ENCODE peak calls at places on chromosomes 2 and 18, in ten cellular contexts. N, B, T, E, K, P, V, L, Q and F are unnamed samples.

GRCh38 chr2:37593024-37593423 is 78.4 kb downstream of the CDC42EP3 start:
- DNase-seq in N (no peak), B (no peak), T (no peak), E (no peak), K (no peak), P (no peak), V (no peak), L (no peak), Q (no peak), F (no peak)

GRCh38 chr2:66925128-66925527 is 472.0 kb upstream of the ETAA1 start:
- DNase-seq in N (no peak), B (no peak), T (no peak), E (no peak), K (no peak), P (no peak), V (no peak), L (peak), Q (no peak), F (no peak)

GRCh38 chr2:239459581-239459980 is 58.8 kb upstream of the HDAC4 start:
- DNase-seq in N (no peak), B (no peak), T (no peak), E (no peak), K (no peak), P (no peak), V (no peak), L (no peak), Q (no peak), F (no peak)

GRCh38 chr2:126874961-126875360 is 23.7 kb upstream of the TEX51 start:
- DNase-seq in N (no peak), B (no peak), T (no peak), E (no peak), K (no peak), P (no peak), V (no peak), L (no peak), Q (no peak), F (no peak)

GRCh38 chr2:239778042-239778811 is 246.9 kb downstream of the NDUFA10 start:
- DNase-seq in N (peak), B (no peak), T (no peak), E (no peak), K (no peak), P (no peak), V (no peak), L (no peak), Q (no peak), F (no peak)

GRCh38 chr2:149360106-149360505 is 29.7 kb downstream of the LYPD6 start:
- DNase-seq in N (no peak), B (no peak), T (no peak), E (no peak), K (no peak), P (no peak), V (no peak), L (no peak), Q (no peak), F (no peak)

GRCh38 chr2:85978883-85979780 is 90.3 kb upstream of the ST3GAL5 start:
- DNase-seq in N (no peak), B (no peak), T (no peak), E (no peak), K (no peak), P (no peak), V (no peak), L (no peak), Q (no peak), F (no peak)

GRCh38 chr2:112692496-112692911 is 28.3 kb upstream of the NT5DC4 start:
- DNase-seq in N (no peak), B (peak), T (no peak), E (peak), K (peak), P (peak), V (no peak), L (peak), Q (no peak), F (no peak)

GRCh38 chr2:222714361-222715256 is 43.2 kb downstream of the MOGAT1 start:
- DNase-seq in N (no peak), B (no peak), T (no peak), E (no peak), K (no peak), P (no peak), V (no peak), L (no peak), Q (no peak), F (no peak)

GRCh38 chr2:37190290-37190689 is 1.8 kb upstream of the SULT6B1 start:
- DNase-seq in N (no peak), B (no peak), T (no peak), E (no peak), K (no peak), P (no peak), V (no peak), L (no peak), Q (no peak), F (no peak)

GRCh38 chr2:154259030-154259429 is 387.3 kb downstream of the GALNT13 start:
- DNase-seq in N (no peak), B (no peak), T (no peak), E (no peak), K (no peak), P (no peak), V (no peak), L (no peak), Q (no peak), F (no peak)

GRCh38 chr18:12608292-12608691 is 49.6 kb downstream of the SPIRE1 start:
- DNase-seq in N (no peak), B (no peak), T (no peak), E (no peak), K (no peak), P (no peak), V (no peak), L (no peak), Q (no peak), F (no peak)

GRCh38 chr18:43012951-43013350 is 102.5 kb downstream of the RIT2 start:
- DNase-seq in N (no peak), B (no peak), T (no peak), E (no peak), K (peak), P (no peak), V (no peak), L (no peak), Q (no peak), F (no peak)

GRCh38 chr2:105553538-105554196 is 154.8 kb upstream of the FHL2 start:
- DNase-seq in N (no peak), B (no peak), T (no peak), E (no peak), K (no peak), P (no peak), V (no peak), L (no peak), Q (no peak), F (no peak)

GRCh38 chr2:183070942-183071844 is 7.4 kb upstream of the DUSP19 start:
- DNase-seq in N (no peak), B (no peak), T (no peak), E (no peak), K (peak), P (peak), V (peak), L (no peak), Q (peak), F (peak)

GRCh38 chr2:43026451-43027102 is 199.8 kb downstream of the ZFP36L2 start:
- DNase-seq in N (no peak), B (no peak), T (no peak), E (no peak), K (no peak), P (peak), V (no peak), L (no peak), Q (no peak), F (no peak)

GRCh38 chr18:47754311-47755101 is 176.0 kb downstream of the SMAD2 start:
- DNase-seq in N (peak), B (no peak), T (no peak), E (peak), K (peak), P (peak), V (peak), L (no peak), Q (peak), F (peak)

GRCh38 chr2:69157441-69157840 is 144.5 kb downstream of the ANTXR1 start:
- DNase-seq in N (no peak), B (no peak), T (no peak), E (no peak), K (no peak), P (no peak), V (no peak), L (no peak), Q (no peak), F (no peak)

GRCh38 chr2:96089356-96090180 is 26.8 kb downstream of the ADRA2B start:
- DNase-seq in N (peak), B (no peak), T (no peak), E (no peak), K (peak), P (peak), V (peak), L (no peak), Q (peak), F (no peak)

GRCh38 chr18:49094979-49095632 is 144.3 kb upstream of the SMAD7 start:
- DNase-seq in N (no peak), B (no peak), T (no peak), E (no peak), K (no peak), P (no peak), V (no peak), L (peak), Q (no peak), F (no peak)

GRCh38 chr18:13447621-13448020 is 229.1 kb downstream of the LDLRAD4 start:
- DNase-seq in N (no peak), B (no peak), T (no peak), E (no peak), K (peak), P (no peak), V (no peak), L (no peak), Q (no peak), F (peak)

GRCh38 chr2:2824588-2824987 is 493.5 kb upstream of the MYT1L start:
- DNase-seq in N (no peak), B (no peak), T (no peak), E (no peak), K (no peak), P (peak), V (no peak), L (no peak), Q (no peak), F (no peak)

GRCh38 chr2:62467475-62468321 is 38.3 kb downstream of the TMEM17 start:
- DNase-seq in N (no peak), B (no peak), T (no peak), E (no peak), K (peak), P (peak), V (no peak), L (no peak), Q (no peak), F (no peak)

GRCh38 chr2:145984541-145984940 is 1464.6 kb upstream of the ZEB2 start:
- DNase-seq in N (no peak), B (no peak), T (no peak), E (no peak), K (no peak), P (no peak), V (no peak), L (peak), Q (no peak), F (no peak)

GRCh38 chr2:217979151-217979811 is 23.5 kb downstream of the TNS1 start:
- DNase-seq in N (peak), B (no peak), T (no peak), E (no peak), K (no peak), P (peak), V (no peak), L (no peak), Q (no peak), F (no peak)

GRCh38 chr2:240303896-240304745 is 131.3 kb upstream of the GPC1 start:
- DNase-seq in N (peak), B (no peak), T (no peak), E (no peak), K (no peak), P (peak), V (no peak), L (no peak), Q (no peak), F (no peak)

GRCh38 chr18:34837769-34838194 is 127.7 kb downstream of the DTNA start:
- DNase-seq in N (no peak), B (no peak), T (no peak), E (no peak), K (no peak), P (no peak), V (no peak), L (no peak), Q (no peak), F (no peak)

GRCh38 chr2:109290887-109291675 is 162.1 kb downstream of the SH3RF3 start:
- DNase-seq in N (no peak), B (no peak), T (no peak), E (no peak), K (peak), P (no peak), V (no peak), L (peak), Q (no peak), F (peak)

GRCh38 chr2:100013892-100014677 is 128.3 kb downstream of the AFF3 start:
- DNase-seq in N (no peak), B (no peak), T (no peak), E (no peak), K (no peak), P (peak), V (peak), L (peak), Q (no peak), F (no peak)

GRCh38 chr2:196925768-196926561 is 542 bp downstream of the PGAP1 start:
- DNase-seq in N (peak), B (no peak), T (peak), E (peak), K (peak), P (peak), V (peak), L (peak), Q (peak), F (no peak)

GRCh38 chr18:9681217-9681616 is 26.9 kb upstream of the RAB31 start:
- DNase-seq in N (no peak), B (no peak), T (no peak), E (no peak), K (no peak), P (no peak), V (no peak), L (no peak), Q (no peak), F (no peak)

GRCh38 chr18:60082282-60082681 is 182.5 kb downstream of the PMAIP1 start:
- DNase-seq in N (no peak), B (no peak), T (no peak), E (no peak), K (no peak), P (no peak), V (no peak), L (no peak), Q (no peak), F (no peak)

GRCh38 chr2:143183804-143184463 is 54.7 kb downstream of the ARHGAP15 start:
- DNase-seq in N (no peak), B (no peak), T (no peak), E (no peak), K (no peak), P (no peak), V (no peak), L (no peak), Q (no peak), F (no peak)

GRCh38 chr2:168401048-168401556 is 55.0 kb upstream of the CERS6 start:
- DNase-seq in N (no peak), B (no peak), T (no peak), E (no peak), K (peak), P (no peak), V (no peak), L (no peak), Q (no peak), F (no peak)

GRCh38 chr2:218397502-218398436 is 1.9 kb upstream of the CTDSP1 start:
- DNase-seq in N (peak), B (peak), T (peak), E (no peak), K (peak), P (peak), V (peak), L (peak), Q (peak), F (peak)

GRCh38 chr2:43542285-43542933 is 53.4 kb downstream of the THADA start:
- DNase-seq in N (no peak), B (peak), T (peak), E (no peak), K (no peak), P (peak), V (peak), L (no peak), Q (no peak), F (peak)

GRCh38 chr2:77484026-77484425 is 38.1 kb downstream of the LRRTM4 start:
- DNase-seq in N (no peak), B (no peak), T (no peak), E (no peak), K (no peak), P (no peak), V (no peak), L (no peak), Q (no peak), F (no peak)

GRCh38 chr2:237271698-237272097 is 142.3 kb downstream of the COL6A3 start:
- DNase-seq in N (no peak), B (no peak), T (no peak), E (no peak), K (no peak), P (no peak), V (no peak), L (no peak), Q (no peak), F (no peak)

GRCh38 chr2:178498137-178498536 is 17.9 kb downstream of the PLEKHA3 start:
- DNase-seq in N (no peak), B (no peak), T (no peak), E (no peak), K (no peak), P (no peak), V (no peak), L (no peak), Q (no peak), F (no peak)

GRCh38 chr18:24136967-24137373 is 1.9 kb upstream of the CABYR start:
- DNase-seq in N (no peak), B (no peak), T (no peak), E (no peak), K (peak), P (no peak), V (no peak), L (no peak), Q (no peak), F (no peak)